ENCODE peak calls at places on chromosomes 7 and 10, in four cellular contexts. K, H, V and I are unnamed samples.

GRCh38 chr7:111886233-111886632 is 320.0 kb downstream of the DOCK4 start:
- DNase-seq in K (no peak), V (no peak), H (no peak), I (no peak)

GRCh38 chr7:102933763-102934162 is 21.0 kb downstream of the LRRC17 start:
- DNase-seq in V (no peak), H (no peak), K (peak), I (peak)

GRCh38 chr7:93115796-93116195 is 2.0 kb downstream of the SAMD9 start:
- DNase-seq in H (peak), V (peak), K (no peak), I (peak)

GRCh38 chr7:155647734-155648133 is 3.3 kb downstream of the RBM33 start:
- DNase-seq in H (no peak), K (no peak), V (no peak), I (no peak)

GRCh38 chr10:27500886-27501285 is 3.2 kb upstream of the RAB18 start:
- DNase-seq in V (no peak), H (no peak), K (no peak), I (no peak)

GRCh38 chr7:34070486-34071323 is 165.4 kb downstream of the BMPER start:
- DNase-seq in K (no peak), H (peak), V (peak), I (no peak)

GRCh38 chr10:93028881-93029280 is 31.7 kb upstream of the CYP26C1 start:
- DNase-seq in H (peak), K (no peak), V (peak), I (no peak)

GRCh38 chr7:47600199-47601118 is 18.5 kb upstream of the TNS3 start:
- DNase-seq in V (peak), K (no peak), H (peak), I (no peak)

GRCh38 chr10:50506861-50507573 is 116.7 kb downstream of the SGMS1 start:
- DNase-seq in H (no peak), V (no peak), K (peak), I (no peak)

GRCh38 chr10:93816123-93816747 is 58.5 kb downstream of the LGI1 start:
- DNase-seq in V (peak), K (peak), H (peak), I (no peak)

GRCh38 chr7:101162551-101163280 is 2.7 kb downstream of the VGF start:
- DNase-seq in V (peak), H (peak), K (no peak), I (no peak)

GRCh38 chr7:156610130-156610529 is 30.4 kb upstream of the RNF32 start:
- DNase-seq in H (no peak), K (no peak), V (no peak), I (no peak)

GRCh38 chr10:119282446-119282845 is 75.1 kb downstream of the GRK5 start:
- DNase-seq in V (no peak), K (no peak), H (no peak), I (no peak)

DNA sequence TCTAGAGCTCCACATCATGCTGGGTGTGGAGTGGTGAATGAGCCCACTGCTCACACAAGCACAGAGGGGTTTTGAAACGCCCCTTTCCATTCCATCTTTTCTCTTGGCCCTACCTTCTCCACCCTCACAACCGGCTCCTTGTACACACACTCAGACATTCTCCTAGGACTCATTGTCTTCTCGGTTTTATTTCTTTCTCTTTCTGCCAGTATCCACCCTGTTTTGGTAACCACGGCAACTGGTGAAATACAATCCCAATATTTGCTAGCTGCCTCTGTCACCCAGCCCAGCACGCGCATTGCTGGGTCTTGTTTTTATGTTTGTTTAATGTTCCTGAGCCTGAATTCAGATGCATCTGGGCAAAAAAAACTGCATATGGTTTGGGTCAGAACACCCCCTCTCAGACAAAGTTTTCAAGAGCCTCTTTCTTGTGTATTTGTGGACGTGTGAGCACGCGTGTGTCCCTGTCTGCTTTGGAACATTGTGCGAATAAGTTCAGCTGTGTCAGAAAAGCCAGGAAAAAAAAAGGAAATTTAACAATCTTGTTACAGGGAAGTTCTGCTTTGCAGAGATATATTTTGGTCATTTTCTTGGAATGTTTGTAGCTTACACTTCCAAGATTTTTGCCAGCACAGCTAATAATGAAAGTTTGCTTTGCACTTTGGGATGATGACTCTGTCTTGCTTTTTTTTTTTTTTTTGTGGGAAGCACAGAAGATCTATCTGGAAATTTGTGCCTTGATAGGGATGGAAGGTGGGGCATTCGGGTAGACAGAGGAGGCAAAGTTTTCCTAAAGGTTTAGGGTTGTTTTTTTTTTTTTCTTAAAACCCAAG is 225.9 kb downstream of the TRIL start:
- DNase-seq in H (peak), K (no peak), V (peak), I (peak)
- H3K4me3 ChIP-seq in H (no peak), K (peak), V (no peak), I (no peak)

DNA sequence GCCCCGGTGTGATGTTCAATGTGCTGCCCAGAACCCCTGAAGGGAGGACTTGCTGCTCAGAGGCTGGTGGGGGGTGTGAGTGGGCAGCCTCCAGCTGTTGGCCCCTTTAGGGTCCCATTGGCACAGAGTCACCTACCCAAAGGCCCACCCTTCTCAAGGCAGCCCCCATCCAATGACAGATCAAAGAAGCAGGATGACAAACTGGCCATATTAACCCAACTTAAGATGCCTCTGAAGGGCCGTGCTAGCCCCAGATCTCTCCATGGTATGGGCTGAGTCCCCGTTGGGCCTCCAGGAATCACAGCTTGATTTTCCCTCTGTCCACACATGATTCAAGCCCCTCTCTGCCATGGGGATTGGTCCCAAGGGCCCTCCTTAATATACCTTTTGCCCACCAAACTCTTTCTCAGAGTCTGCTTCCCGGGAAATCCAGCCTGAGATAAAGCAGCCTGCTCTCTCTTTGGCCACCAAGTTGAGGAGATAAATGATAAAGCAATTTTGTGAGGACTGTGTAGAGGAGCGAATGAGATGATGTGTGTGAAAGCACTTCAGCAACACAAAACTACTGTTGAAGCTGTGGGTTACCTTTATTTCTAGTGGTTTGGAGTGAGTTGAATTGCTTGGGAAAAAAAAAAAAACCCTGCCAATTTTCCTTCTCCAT is 38.2 kb upstream of the C10orf71 start:
- DNase-seq in V (no peak), H (no peak), K (no peak), I (no peak)
- TF ChIP-seq CTCF in V (no peak), H (no peak), K (no peak), I (no peak)

DNA sequence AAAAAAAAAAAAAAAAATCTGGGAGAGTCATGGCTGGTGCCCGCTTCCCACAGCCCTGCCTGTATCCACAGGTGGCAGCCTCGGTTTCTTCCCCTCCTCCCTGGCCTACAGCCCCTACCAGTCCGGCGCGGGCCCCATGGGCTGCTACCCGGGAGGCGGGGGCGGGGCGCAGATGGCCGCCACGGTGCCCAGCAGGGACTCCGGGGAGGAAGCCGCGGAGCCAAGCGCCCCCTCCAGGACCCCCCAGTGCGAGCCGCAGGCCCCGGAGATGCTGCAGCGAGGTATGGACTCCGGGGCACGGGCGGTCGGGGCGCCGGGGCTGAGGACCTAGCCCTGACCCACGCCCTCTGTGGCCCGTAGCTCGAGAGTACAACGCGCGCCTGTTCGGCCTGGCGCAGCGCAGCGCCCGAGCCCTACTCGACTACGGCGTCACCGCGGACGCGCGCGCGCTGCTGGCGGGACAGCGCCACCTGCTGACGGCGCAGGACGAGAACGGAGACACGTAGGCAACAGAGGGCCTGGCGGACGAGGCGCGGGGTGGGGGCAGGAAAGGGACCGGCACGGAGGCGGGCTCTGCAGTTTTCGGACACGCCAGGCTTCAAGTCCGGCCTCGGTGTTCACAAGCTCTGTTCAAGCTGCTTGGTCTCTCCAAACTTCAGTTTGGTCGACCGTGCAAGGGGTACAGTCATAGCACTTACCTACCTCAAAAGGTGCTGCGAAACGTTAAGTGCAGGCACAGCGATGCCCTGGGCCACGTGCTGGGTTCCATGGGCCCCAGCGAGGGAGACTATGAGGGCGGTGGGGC is 3.9 kb downstream of the NFKB2 start:
- DNase-seq in K (peak), H (peak), V (peak), I (no peak)
- H3K4me3 ChIP-seq in K (peak), H (peak), V (peak), I (peak)

GRCh38 chr7:44151679-44152355 is 10.7 kb upstream of the MYL7 start:
- DNase-seq in K (no peak), V (no peak), H (no peak), I (no peak)
- TF ChIP-seq CTCF in K (no peak), V (no peak), H (no peak), I (no peak)

GRCh38 chr7:26531926-26532325 is 240.3 kb downstream of the SNX10 start:
- DNase-seq in H (no peak), K (no peak), V (no peak), I (no peak)
- H3K4me3 ChIP-seq in H (no peak), K (no peak), V (no peak), I (no peak)

GRCh38 chr7:141976524-141977245 is 3.1 kb upstream of the TAS2R38 start:
- DNase-seq in K (no peak), H (no peak), V (no peak), I (no peak)
- TF ChIP-seq CTCF in K (no peak), H (peak), V (peak), I (no peak)

GRCh38 chr7:106768324-106768751 is 96.7 kb upstream of the PIK3CG start:
- DNase-seq in H (no peak), V (no peak), K (no peak), I (no peak)
- H3K4me3 ChIP-seq in H (no peak), V (no peak), K (no peak), I (no peak)

GRCh38 chr7:25968205-25968993 is 183.6 kb upstream of the NFE2L3 start:
- DNase-seq in K (no peak), V (no peak), H (no peak), I (no peak)
- TF ChIP-seq CTCF in K (no peak), V (no peak), H (no peak), I (no peak)

GRCh38 chr10:63217120-63217605 is 84.0 kb downstream of the NRBF2 start:
- DNase-seq in H (peak), V (peak), K (no peak), I (no peak)
- H3K4me3 ChIP-seq in H (no peak), V (no peak), K (no peak), I (no peak)